ENCODE peak calls at places on chromosome 11, in seven cellular contexts. One of them, this sample, is unnamed.
A peak's percentile ranks its signal among the peaks of the same experiment; 100 is the strongest.

GRCh38 chr11:62514151-62514550 is 32.5 kb downstream of the AHNAK start:
- DNase-seq in HFF-Myc: no peak
- DNase-seq in heart right ventricle: no peak
- DNase-seq in CD4-positive, alpha-beta memory T cell: no peak
- DNase-seq in A549: no peak
- DNase-seq in Caco-2: no peak
- DNase-seq in brain microvascular endothelial cell: no peak
- DNase-seq in this sample: no peak

GRCh38 chr11:123451183-123451907 is 21.3 kb downstream of the GRAMD1B start:
- DNase-seq in Caco-2: no peak
- DNase-seq in CD4-positive, alpha-beta memory T cell: no peak
- DNase-seq in heart right ventricle: no peak
- DNase-seq in A549: no peak
- DNase-seq in HFF-Myc: no peak
- DNase-seq in brain microvascular endothelial cell: no peak
- DNase-seq in this sample: no peak

GRCh38 chr11:76658651-76659650 is 11.6 kb downstream of the LRRC32 start:
- DNase-seq in HFF-Myc: no peak
- DNase-seq in CD4-positive, alpha-beta memory T cell: no peak
- DNase-seq in A549: no peak
- DNase-seq in Caco-2: peak; percentile 32
- DNase-seq in heart right ventricle: no peak
- DNase-seq in brain microvascular endothelial cell: no peak
- DNase-seq in this sample: no peak

GRCh38 chr11:96061730-96062524 is 138.0 kb upstream of the MTMR2 start:
- DNase-seq in brain microvascular endothelial cell: no peak
- DNase-seq in A549: no peak
- DNase-seq in HFF-Myc: peak; percentile 54
- DNase-seq in heart right ventricle: no peak
- DNase-seq in Caco-2: no peak
- DNase-seq in CD4-positive, alpha-beta memory T cell: peak; percentile 23
- DNase-seq in this sample: no peak

GRCh38 chr11:82557274-82557673 is 176.4 kb downstream of the FAM181B start:
- DNase-seq in heart right ventricle: peak; percentile 11
- DNase-seq in A549: no peak
- DNase-seq in brain microvascular endothelial cell: no peak
- DNase-seq in CD4-positive, alpha-beta memory T cell: no peak
- DNase-seq in Caco-2: no peak
- DNase-seq in HFF-Myc: no peak
- DNase-seq in this sample: no peak

GRCh38 chr11:1049431-1049891 is 12.9 kb upstream of the MUC6 start:
- DNase-seq in brain microvascular endothelial cell: no peak
- DNase-seq in Caco-2: no peak
- DNase-seq in HFF-Myc: no peak
- DNase-seq in A549: no peak
- DNase-seq in CD4-positive, alpha-beta memory T cell: no peak
- DNase-seq in heart right ventricle: no peak
- DNase-seq in this sample: no peak

GRCh38 chr11:72321381-72321996 is 77.5 kb upstream of the PHOX2A start:
- DNase-seq in Caco-2: no peak
- DNase-seq in HFF-Myc: no peak
- DNase-seq in heart right ventricle: no peak
- DNase-seq in brain microvascular endothelial cell: peak; percentile 57
- DNase-seq in CD4-positive, alpha-beta memory T cell: no peak
- DNase-seq in A549: peak; percentile 13
- DNase-seq in this sample: no peak

GRCh38 chr11:820655-821512 is 2.2 kb downstream of the PNPLA2 start:
- DNase-seq in HFF-Myc: no peak
- DNase-seq in brain microvascular endothelial cell: no peak
- DNase-seq in heart right ventricle: peak; percentile 79
- DNase-seq in A549: peak; percentile 85
- DNase-seq in CD4-positive, alpha-beta memory T cell: no peak
- DNase-seq in Caco-2: no peak
- DNase-seq in this sample: no peak

GRCh38 chr11:706957-707816 is 1.2 kb downstream of the EPS8L2 start:
- DNase-seq in heart right ventricle: no peak
- DNase-seq in brain microvascular endothelial cell: no peak
- DNase-seq in A549: peak; percentile 74
- DNase-seq in CD4-positive, alpha-beta memory T cell: no peak
- DNase-seq in HFF-Myc: no peak
- DNase-seq in Caco-2: peak; percentile 82
- DNase-seq in this sample: no peak

GRCh38 chr11:46901156-46901555 is 17.2 kb downstream of the LRP4 start:
- DNase-seq in HFF-Myc: no peak
- DNase-seq in heart right ventricle: no peak
- DNase-seq in A549: no peak
- DNase-seq in CD4-positive, alpha-beta memory T cell: no peak
- DNase-seq in brain microvascular endothelial cell: no peak
- DNase-seq in Caco-2: no peak
- DNase-seq in this sample: no peak

GRCh38 chr11:84227970-84228369 is 941.8 kb upstream of the CCDC90B start:
- DNase-seq in heart right ventricle: no peak
- DNase-seq in brain microvascular endothelial cell: no peak
- DNase-seq in Caco-2: no peak
- DNase-seq in CD4-positive, alpha-beta memory T cell: no peak
- DNase-seq in A549: no peak
- DNase-seq in HFF-Myc: no peak
- DNase-seq in this sample: no peak

GRCh38 chr11:106379712-106380111 is 302.2 kb downstream of the AASDHPPT start:
- DNase-seq in heart right ventricle: no peak
- DNase-seq in Caco-2: no peak
- DNase-seq in HFF-Myc: no peak
- DNase-seq in A549: no peak
- DNase-seq in CD4-positive, alpha-beta memory T cell: no peak
- DNase-seq in brain microvascular endothelial cell: no peak
- DNase-seq in this sample: peak; percentile 26

GRCh38 chr11:134482865-134483264 is 70.8 kb upstream of the B3GAT1 start:
- DNase-seq in HFF-Myc: no peak
- DNase-seq in A549: no peak
- DNase-seq in CD4-positive, alpha-beta memory T cell: no peak
- DNase-seq in heart right ventricle: no peak
- DNase-seq in Caco-2: no peak
- DNase-seq in brain microvascular endothelial cell: no peak
- DNase-seq in this sample: no peak

GRCh38 chr11:71218789-71219499 is 33.4 kb downstream of the SHANK2 start:
- DNase-seq in heart right ventricle: no peak
- DNase-seq in A549: no peak
- DNase-seq in Caco-2: peak; percentile 25
- DNase-seq in brain microvascular endothelial cell: no peak
- DNase-seq in CD4-positive, alpha-beta memory T cell: no peak
- DNase-seq in HFF-Myc: no peak
- DNase-seq in this sample: no peak

GRCh38 chr11:112785717-112786116 is 175.5 kb upstream of the NCAM1 start:
- DNase-seq in heart right ventricle: peak; percentile 53
- DNase-seq in A549: no peak
- DNase-seq in Caco-2: no peak
- DNase-seq in brain microvascular endothelial cell: no peak
- DNase-seq in CD4-positive, alpha-beta memory T cell: no peak
- DNase-seq in HFF-Myc: no peak
- DNase-seq in this sample: no peak

GRCh38 chr11:66044757-66045156 is 4.2 kb downstream of the GAL3ST3 start:
- DNase-seq in Caco-2: no peak
- DNase-seq in HFF-Myc: no peak
- DNase-seq in heart right ventricle: no peak
- DNase-seq in brain microvascular endothelial cell: no peak
- DNase-seq in CD4-positive, alpha-beta memory T cell: no peak
- DNase-seq in A549: no peak
- DNase-seq in this sample: no peak

GRCh38 chr11:118046051-118046963 is 30.6 kb upstream of the TMPRSS4 start:
- DNase-seq in CD4-positive, alpha-beta memory T cell: peak; percentile 71
- DNase-seq in brain microvascular endothelial cell: no peak
- DNase-seq in heart right ventricle: no peak
- DNase-seq in Caco-2: no peak
- DNase-seq in HFF-Myc: no peak
- DNase-seq in A549: no peak
- DNase-seq in this sample: peak; percentile 75

GRCh38 chr11:119316729-119317591 is at the start of gene MCAM:
- DNase-seq in HFF-Myc: no peak
- DNase-seq in heart right ventricle: peak; percentile 62
- DNase-seq in A549: no peak
- DNase-seq in CD4-positive, alpha-beta memory T cell: no peak
- DNase-seq in brain microvascular endothelial cell: no peak
- DNase-seq in Caco-2: peak; percentile 45
- DNase-seq in this sample: no peak

GRCh38 chr11:102846292-102846691 is 2.9 kb upstream of the MMP3 start:
- DNase-seq in HFF-Myc: no peak
- DNase-seq in Caco-2: no peak
- DNase-seq in brain microvascular endothelial cell: no peak
- DNase-seq in A549: no peak
- DNase-seq in heart right ventricle: no peak
- DNase-seq in CD4-positive, alpha-beta memory T cell: no peak
- DNase-seq in this sample: no peak

GRCh38 chr11:19091366-19091765 is 25.6 kb upstream of the ZDHHC13 start:
- DNase-seq in brain microvascular endothelial cell: no peak
- DNase-seq in heart right ventricle: no peak
- DNase-seq in A549: no peak
- DNase-seq in HFF-Myc: no peak
- DNase-seq in CD4-positive, alpha-beta memory T cell: no peak
- DNase-seq in Caco-2: no peak
- DNase-seq in this sample: no peak

GRCh38 chr11:69136471-69136870 is 19.3 kb upstream of the SMIM38 start:
- DNase-seq in brain microvascular endothelial cell: no peak
- DNase-seq in heart right ventricle: no peak
- DNase-seq in Caco-2: no peak
- DNase-seq in HFF-Myc: no peak
- DNase-seq in CD4-positive, alpha-beta memory T cell: no peak
- DNase-seq in A549: no peak
- DNase-seq in this sample: no peak

GRCh38 chr11:92380882-92381281 is 156.3 kb downstream of the FAT3 start:
- DNase-seq in Caco-2: no peak
- DNase-seq in brain microvascular endothelial cell: peak; percentile 61
- DNase-seq in HFF-Myc: peak; percentile 45
- DNase-seq in CD4-positive, alpha-beta memory T cell: no peak
- DNase-seq in A549: no peak
- DNase-seq in heart right ventricle: no peak
- DNase-seq in this sample: no peak

GRCh38 chr11:92550871-92551270 is 326.3 kb downstream of the FAT3 start:
- DNase-seq in HFF-Myc: no peak
- DNase-seq in CD4-positive, alpha-beta memory T cell: no peak
- DNase-seq in brain microvascular endothelial cell: no peak
- DNase-seq in Caco-2: no peak
- DNase-seq in A549: no peak
- DNase-seq in heart right ventricle: no peak
- DNase-seq in this sample: no peak

GRCh38 chr11:2092956-2093412 is 46.2 kb downstream of the IGF2 start:
- DNase-seq in CD4-positive, alpha-beta memory T cell: peak; percentile 77
- DNase-seq in Caco-2: no peak
- DNase-seq in HFF-Myc: no peak
- DNase-seq in A549: no peak
- DNase-seq in brain microvascular endothelial cell: peak; percentile 22
- DNase-seq in heart right ventricle: peak; percentile 76
- DNase-seq in this sample: peak; percentile 86
- H3K4me3 ChIP-seq in CD4-positive, alpha-beta memory T cell: no peak overlapping the region
- H3K4me3 ChIP-seq in Caco-2: no peak overlapping the region
- H3K4me3 ChIP-seq in HFF-Myc: no peak overlapping the region
- H3K4me3 ChIP-seq in A549: no peak overlapping the region
- H3K4me3 ChIP-seq in brain microvascular endothelial cell: no peak overlapping the region
- H3K4me3 ChIP-seq in heart right ventricle: no peak overlapping the region
- H3K4me3 ChIP-seq in this sample: no peak overlapping the region

GRCh38 chr11:133414503-133414902 is 117.8 kb downstream of the OPCML start:
- DNase-seq in A549: no peak
- DNase-seq in CD4-positive, alpha-beta memory T cell: no peak
- DNase-seq in HFF-Myc: no peak
- DNase-seq in heart right ventricle: no peak
- DNase-seq in brain microvascular endothelial cell: no peak
- DNase-seq in Caco-2: no peak
- DNase-seq in this sample: no peak

GRCh38 chr11:133413726-133414125 is 118.6 kb downstream of the OPCML start:
- DNase-seq in A549: no peak
- DNase-seq in brain microvascular endothelial cell: no peak
- DNase-seq in CD4-positive, alpha-beta memory T cell: no peak
- DNase-seq in HFF-Myc: no peak
- DNase-seq in Caco-2: no peak
- DNase-seq in heart right ventricle: no peak
- DNase-seq in this sample: no peak

GRCh38 chr11:133418218-133418617 is 114.1 kb downstream of the OPCML start:
- DNase-seq in CD4-positive, alpha-beta memory T cell: no peak
- DNase-seq in A549: no peak
- DNase-seq in HFF-Myc: no peak
- DNase-seq in brain microvascular endothelial cell: no peak
- DNase-seq in heart right ventricle: no peak
- DNase-seq in Caco-2: no peak
- DNase-seq in this sample: no peak
- H3K4me3 ChIP-seq in CD4-positive, alpha-beta memory T cell: no peak overlapping the region
- H3K4me3 ChIP-seq in A549: no peak overlapping the region
- H3K4me3 ChIP-seq in HFF-Myc: no peak overlapping the region
- H3K4me3 ChIP-seq in brain microvascular endothelial cell: no peak overlapping the region
- H3K4me3 ChIP-seq in heart right ventricle: no peak overlapping the region
- H3K4me3 ChIP-seq in Caco-2: no peak overlapping the region
- H3K4me3 ChIP-seq in this sample: no peak overlapping the region

DNA sequence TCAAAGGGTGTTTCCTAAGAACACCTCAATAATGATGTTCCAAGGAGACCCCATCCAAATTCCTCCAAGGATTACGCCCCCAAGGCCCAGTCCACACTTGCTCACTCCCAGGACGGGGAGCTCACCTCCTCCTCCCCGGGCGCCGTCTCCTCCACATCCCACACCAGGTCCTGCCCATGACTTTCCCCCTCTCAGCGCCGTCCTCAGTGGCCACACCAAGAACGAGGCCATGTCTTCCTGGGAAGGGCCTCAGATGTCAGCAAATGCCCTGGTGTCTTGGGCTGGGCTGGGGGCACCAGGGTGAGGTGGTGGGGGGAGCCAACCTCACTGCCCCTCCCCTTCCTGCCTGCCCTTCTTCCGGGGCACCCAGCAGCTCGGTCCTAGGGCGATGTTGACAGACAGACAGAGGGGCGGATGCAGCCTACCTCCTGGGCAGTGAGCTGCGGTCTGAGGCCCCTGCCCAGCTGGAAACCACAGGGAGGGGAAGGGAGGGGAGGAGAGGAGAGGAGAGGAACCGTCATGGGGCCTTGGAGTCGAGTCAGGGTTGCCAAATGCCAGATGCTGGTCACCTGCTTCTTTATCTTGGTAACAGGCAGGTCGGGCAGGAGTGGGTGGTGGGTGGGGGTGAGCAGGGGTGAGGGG is at the start of the genes C11orf21 and TSPAN32:
- DNase-seq in CD4-positive, alpha-beta memory T cell: peak; percentile 42
- DNase-seq in HFF-Myc: no peak
- DNase-seq in heart right ventricle: peak; percentile 77
- DNase-seq in brain microvascular endothelial cell: no peak
- DNase-seq in Caco-2: no peak
- DNase-seq in A549: no peak
- DNase-seq in this sample: no peak
- H3K4me3 ChIP-seq in CD4-positive, alpha-beta memory T cell: peak within 1 kb of the TSS; percentile 65
- H3K4me3 ChIP-seq in HFF-Myc: no peak within 1 kb of the TSS
- H3K4me3 ChIP-seq in heart right ventricle: peak within 1 kb of the TSS; percentile 41
- H3K4me3 ChIP-seq in brain microvascular endothelial cell: no peak within 1 kb of the TSS
- H3K4me3 ChIP-seq in Caco-2: no peak within 1 kb of the TSS
- H3K4me3 ChIP-seq in A549: no peak within 1 kb of the TSS
- H3K4me3 ChIP-seq in this sample: no peak within 1 kb of the TSS

GRCh38 chr11:11988099-11988651 is 20.3 kb downstream of the DKK3 start:
- DNase-seq in brain microvascular endothelial cell: peak; percentile 72
- DNase-seq in A549: no peak
- DNase-seq in HFF-Myc: no peak
- DNase-seq in CD4-positive, alpha-beta memory T cell: no peak
- DNase-seq in heart right ventricle: no peak
- DNase-seq in Caco-2: no peak
- DNase-seq in this sample: no peak
- H3K4me3 ChIP-seq in brain microvascular endothelial cell: no peak overlapping the region
- H3K4me3 ChIP-seq in A549: no peak overlapping the region
- H3K4me3 ChIP-seq in HFF-Myc: no peak overlapping the region
- H3K4me3 ChIP-seq in CD4-positive, alpha-beta memory T cell: no peak overlapping the region
- H3K4me3 ChIP-seq in heart right ventricle: no peak overlapping the region
- H3K4me3 ChIP-seq in Caco-2: no peak overlapping the region
- H3K4me3 ChIP-seq in this sample: no peak overlapping the region

This sample was measured in Jurkat, Clone E6-1.